ENCODE peak calls at places on chromosomes 3 and 15, in seven cellular contexts. K is mesothelial cell of epicardium, P is NCI-H2081, B is erythroblast, S is psoas muscle, V is hippocampal formation, Q is tibial artery. Z is an unnamed sample.

GRCh38 chr3:169091196-169091595 is 572.3 kb downstream of the MECOM start:
- DNase-seq in K (no peak), P (no peak), B (no peak), S (no peak), V (no peak), Q (no peak), Z (no peak)

GRCh38 chr3:49771340-49771938 is 14.9 kb downstream of the IP6K1 start:
- DNase-seq in K (no peak), P (no peak), B (no peak), S (no peak), V (no peak), Q (no peak), Z (no peak)

GRCh38 chr15:89486726-89487050 is 9.7 kb downstream of the RHCG start:
- DNase-seq in K (no peak), P (no peak), B (no peak), S (no peak), V (no peak), Q (no peak), Z (no peak)

GRCh38 chr15:42474857-42475256 is 16.1 kb downstream of the ZNF106 start:
- DNase-seq in K (no peak), P (no peak), B (peak), S (no peak), V (no peak), Q (no peak), Z (no peak)

GRCh38 chr3:62252614-62253147 is 120.7 kb downstream of the FEZF2 start:
- DNase-seq in K (no peak), P (no peak), B (no peak), S (no peak), V (no peak), Q (no peak), Z (no peak)

GRCh38 chr15:68550498-68551295 is 28.1 kb upstream of the CORO2B start:
- DNase-seq in K (peak), P (peak), B (peak), S (peak), V (peak), Q (peak), Z (peak)

GRCh38 chr3:94716326-94717018 is 653.6 kb downstream of the NSUN3 start:
- DNase-seq in K (no peak), P (peak), B (no peak), S (no peak), V (no peak), Q (no peak), Z (peak)

GRCh38 chr3:113844622-113845222 is 6.1 kb downstream of the GRAMD1C start:
- DNase-seq in K (no peak), P (peak), B (peak), S (no peak), V (peak), Q (no peak), Z (peak)

GRCh38 chr3:56986347-56986746 is 74.1 kb upstream of the SPATA12 start:
- DNase-seq in K (no peak), P (no peak), B (no peak), S (no peak), V (no peak), Q (no peak), Z (no peak)

GRCh38 chr15:73034213-73034612 is 18.1 kb upstream of the NEO1 start:
- DNase-seq in K (no peak), P (no peak), B (no peak), S (no peak), V (no peak), Q (no peak), Z (no peak)

GRCh38 chr15:64883997-64884511 is 27.6 kb upstream of the ANKDD1A start:
- DNase-seq in K (peak), P (peak), B (no peak), S (peak), V (no peak), Q (peak), Z (peak)

Z was measured in pons.